ENCODE peak calls at places on chromosomes 3 and 15, in seven cellular contexts. One of them, this sample, is unnamed. For H3K4me1, the result is how much of the 10 kb centered on the place peaks cover.

GRCh38 chr3:77475545-77475944 is 435.6 kb downstream of the ROBO2 start:
- DNase-seq in HCT116: no peak
- DNase-seq in uterus: no peak
- DNase-seq in psoas muscle: no peak
- DNase-seq in tibial artery: no peak
- DNase-seq in adrenal gland: no peak
- DNase-seq in aorta: no peak
- DNase-seq in this sample: peak

GRCh38 chr15:100601158-100601557 is 826 bp downstream of the LINS1 start:
- DNase-seq in HCT116: no peak
- DNase-seq in uterus: no peak
- DNase-seq in psoas muscle: no peak
- DNase-seq in tibial artery: no peak
- DNase-seq in adrenal gland: no peak
- DNase-seq in aorta: no peak
- DNase-seq in this sample: no peak

GRCh38 chr3:184740509-184741258 is 28.8 kb upstream of the MAGEF1 start:
- DNase-seq in HCT116: peak
- DNase-seq in uterus: peak
- DNase-seq in psoas muscle: no peak
- DNase-seq in tibial artery: no peak
- DNase-seq in adrenal gland: peak
- DNase-seq in aorta: no peak
- DNase-seq in this sample: peak

GRCh38 chr3:138078901-138079344 is 36.5 kb downstream of the DZIP1L start:
- DNase-seq in HCT116: peak
- DNase-seq in uterus: no peak
- DNase-seq in psoas muscle: no peak
- DNase-seq in tibial artery: no peak
- DNase-seq in adrenal gland: no peak
- DNase-seq in aorta: no peak
- DNase-seq in this sample: peak

GRCh38 chr3:132871956-132872355 is 149.7 kb upstream of the NPHP3 start:
- DNase-seq in HCT116: no peak
- DNase-seq in uterus: no peak
- DNase-seq in psoas muscle: no peak
- DNase-seq in tibial artery: no peak
- DNase-seq in adrenal gland: no peak
- DNase-seq in aorta: no peak
- DNase-seq in this sample: no peak

GRCh38 chr15:96544162-96544756 is 213.8 kb downstream of the NR2F2 start:
- DNase-seq in HCT116: no peak
- DNase-seq in uterus: no peak
- DNase-seq in psoas muscle: no peak
- DNase-seq in tibial artery: no peak
- DNase-seq in adrenal gland: no peak
- DNase-seq in aorta: no peak
- DNase-seq in this sample: no peak

GRCh38 chr3:64120876-64121275 is 97.6 kb upstream of the PSMD6 start:
- DNase-seq in HCT116: no peak
- DNase-seq in uterus: no peak
- DNase-seq in psoas muscle: no peak
- DNase-seq in tibial artery: no peak
- DNase-seq in adrenal gland: no peak
- DNase-seq in aorta: no peak
- DNase-seq in this sample: no peak

GRCh38 chr3:141235661-141236171 is 4.1 kb downstream of the PXYLP1 start:
- DNase-seq in HCT116: no peak
- DNase-seq in uterus: no peak
- DNase-seq in psoas muscle: no peak
- DNase-seq in tibial artery: no peak
- DNase-seq in adrenal gland: peak
- DNase-seq in aorta: no peak
- DNase-seq in this sample: no peak

GRCh38 chr3:177597325-177598109 is 400.2 kb upstream of the TBL1XR1 start:
- DNase-seq in HCT116: no peak
- DNase-seq in uterus: peak
- DNase-seq in psoas muscle: peak
- DNase-seq in tibial artery: peak
- DNase-seq in adrenal gland: peak
- DNase-seq in aorta: no peak
- DNase-seq in this sample: peak

GRCh38 chr3:139309880-139310279 is 33.9 kb upstream of the MRPS22 start:
- DNase-seq in HCT116: no peak
- DNase-seq in uterus: no peak
- DNase-seq in psoas muscle: no peak
- DNase-seq in tibial artery: no peak
- DNase-seq in adrenal gland: peak
- DNase-seq in aorta: no peak
- DNase-seq in this sample: no peak

GRCh38 chr15:56248276-56248675 is 4.6 kb upstream of the RFX7 start:
- DNase-seq in HCT116: no peak
- DNase-seq in uterus: no peak
- DNase-seq in psoas muscle: no peak
- DNase-seq in tibial artery: no peak
- DNase-seq in adrenal gland: no peak
- DNase-seq in aorta: no peak
- DNase-seq in this sample: no peak

GRCh38 chr3:71444028-71444860 is 139.3 kb downstream of the FOXP1 start:
- DNase-seq in HCT116: no peak
- DNase-seq in uterus: no peak
- DNase-seq in psoas muscle: peak
- DNase-seq in tibial artery: peak
- DNase-seq in adrenal gland: peak
- DNase-seq in aorta: no peak
- DNase-seq in this sample: peak

GRCh38 chr3:69099576-69099975 is 14.8 kb downstream of the ARL6IP5 start:
- DNase-seq in HCT116: no peak
- DNase-seq in uterus: no peak
- DNase-seq in psoas muscle: no peak
- DNase-seq in tibial artery: no peak
- DNase-seq in adrenal gland: no peak
- DNase-seq in aorta: no peak
- DNase-seq in this sample: no peak

GRCh38 chr3:164208026-164208425 is 870.3 kb downstream of the SI start:
- DNase-seq in HCT116: no peak
- DNase-seq in uterus: no peak
- DNase-seq in psoas muscle: no peak
- DNase-seq in tibial artery: no peak
- DNase-seq in adrenal gland: no peak
- DNase-seq in aorta: no peak
- DNase-seq in this sample: peak

GRCh38 chr15:91915576-91915975 is 62.1 kb downstream of the SLCO3A1 start:
- DNase-seq in HCT116: no peak
- DNase-seq in uterus: no peak
- DNase-seq in psoas muscle: no peak
- DNase-seq in tibial artery: no peak
- DNase-seq in adrenal gland: no peak
- DNase-seq in aorta: no peak
- DNase-seq in this sample: no peak

DNA sequence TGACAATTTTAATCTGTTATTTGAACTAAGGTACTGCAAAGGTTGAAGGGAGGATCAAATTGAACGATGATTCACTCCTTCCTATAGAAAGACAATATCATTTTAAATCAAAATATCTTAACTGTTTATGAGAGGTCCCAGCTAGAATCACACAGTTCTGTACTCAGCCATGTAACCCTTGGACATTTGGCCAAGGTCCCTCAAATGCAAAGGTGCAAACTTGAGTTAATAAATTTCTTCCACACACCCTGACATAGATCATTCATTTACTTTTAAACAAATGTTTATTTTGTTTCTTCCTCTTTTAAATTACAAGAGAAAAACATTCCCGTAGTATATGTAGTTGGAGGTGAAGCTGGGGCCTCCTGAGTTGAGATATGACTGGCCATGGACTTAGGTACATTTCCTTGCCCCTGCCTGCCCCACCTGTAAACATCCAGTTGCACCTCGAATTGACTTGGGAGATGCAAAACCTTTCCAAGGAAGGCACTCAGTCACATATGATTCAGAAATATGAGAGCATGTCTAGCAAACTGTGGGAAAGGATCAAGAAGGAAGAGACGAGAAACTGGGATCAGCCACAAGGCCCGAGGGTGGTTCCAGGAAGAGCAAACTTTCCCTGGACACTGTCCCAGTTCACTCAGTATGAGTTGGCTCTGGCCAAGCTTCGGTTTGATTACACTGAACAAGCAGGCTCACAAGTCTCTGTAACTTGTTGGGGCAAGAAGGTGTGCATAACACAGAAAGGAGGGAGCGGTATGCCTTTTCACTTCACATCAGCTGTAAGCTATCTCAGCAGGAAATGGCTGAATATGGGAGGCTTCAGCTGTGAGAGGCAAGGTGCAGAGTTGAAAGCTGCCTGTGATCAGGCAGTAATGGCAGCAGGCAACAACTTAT is 6.7 kb downstream of the TNFSF10 start:
- DNase-seq in HCT116: no peak
- DNase-seq in uterus: peak
- DNase-seq in psoas muscle: peak
- DNase-seq in tibial artery: peak
- DNase-seq in adrenal gland: peak
- DNase-seq in aorta: no peak
- DNase-seq in this sample: peak
- H3K4me1 ChIP-seq in HCT116: under half
- H3K4me1 ChIP-seq in uterus: under half
- H3K4me1 ChIP-seq in psoas muscle: under half
- H3K4me1 ChIP-seq in tibial artery: under half
- H3K4me1 ChIP-seq in adrenal gland: half or more
- H3K4me1 ChIP-seq in aorta: under half
- H3K4me1 ChIP-seq in this sample: under half

GRCh38 chr3:147408180-147409105 is 722 bp upstream of the ZIC1 start:
- DNase-seq in HCT116: no peak
- DNase-seq in uterus: no peak
- DNase-seq in psoas muscle: no peak
- DNase-seq in tibial artery: no peak
- DNase-seq in adrenal gland: no peak
- DNase-seq in aorta: no peak
- DNase-seq in this sample: no peak
- H3K27ac ChIP-seq in HCT116: no peak
- H3K27ac ChIP-seq in uterus: no peak
- H3K27ac ChIP-seq in psoas muscle: no peak
- H3K27ac ChIP-seq in tibial artery: no peak
- H3K27ac ChIP-seq in adrenal gland: no peak
- H3K27ac ChIP-seq in aorta: no peak
- H3K27ac ChIP-seq in this sample: no peak

GRCh38 chr3:5198313-5198677 is 10.8 kb downstream of the EDEM1 start:
- DNase-seq in HCT116: no peak
- DNase-seq in uterus: no peak
- DNase-seq in psoas muscle: no peak
- DNase-seq in tibial artery: no peak
- DNase-seq in adrenal gland: no peak
- DNase-seq in aorta: no peak
- DNase-seq in this sample: peak

GRCh38 chr3:5195605-5196004 is 8.1 kb downstream of the EDEM1 start:
- DNase-seq in HCT116: no peak
- DNase-seq in uterus: no peak
- DNase-seq in psoas muscle: no peak
- DNase-seq in tibial artery: peak
- DNase-seq in adrenal gland: peak
- DNase-seq in aorta: no peak
- DNase-seq in this sample: no peak

GRCh38 chr3:5197022-5197421 is 9.5 kb downstream of the EDEM1 start:
- DNase-seq in HCT116: no peak
- DNase-seq in uterus: no peak
- DNase-seq in psoas muscle: no peak
- DNase-seq in tibial artery: no peak
- DNase-seq in adrenal gland: no peak
- DNase-seq in aorta: no peak
- DNase-seq in this sample: no peak

GRCh38 chr3:5198986-5199731 is 11.7 kb downstream of the EDEM1 start:
- DNase-seq in HCT116: no peak
- DNase-seq in uterus: no peak
- DNase-seq in psoas muscle: no peak
- DNase-seq in tibial artery: no peak
- DNase-seq in adrenal gland: no peak
- DNase-seq in aorta: no peak
- DNase-seq in this sample: no peak

DNA sequence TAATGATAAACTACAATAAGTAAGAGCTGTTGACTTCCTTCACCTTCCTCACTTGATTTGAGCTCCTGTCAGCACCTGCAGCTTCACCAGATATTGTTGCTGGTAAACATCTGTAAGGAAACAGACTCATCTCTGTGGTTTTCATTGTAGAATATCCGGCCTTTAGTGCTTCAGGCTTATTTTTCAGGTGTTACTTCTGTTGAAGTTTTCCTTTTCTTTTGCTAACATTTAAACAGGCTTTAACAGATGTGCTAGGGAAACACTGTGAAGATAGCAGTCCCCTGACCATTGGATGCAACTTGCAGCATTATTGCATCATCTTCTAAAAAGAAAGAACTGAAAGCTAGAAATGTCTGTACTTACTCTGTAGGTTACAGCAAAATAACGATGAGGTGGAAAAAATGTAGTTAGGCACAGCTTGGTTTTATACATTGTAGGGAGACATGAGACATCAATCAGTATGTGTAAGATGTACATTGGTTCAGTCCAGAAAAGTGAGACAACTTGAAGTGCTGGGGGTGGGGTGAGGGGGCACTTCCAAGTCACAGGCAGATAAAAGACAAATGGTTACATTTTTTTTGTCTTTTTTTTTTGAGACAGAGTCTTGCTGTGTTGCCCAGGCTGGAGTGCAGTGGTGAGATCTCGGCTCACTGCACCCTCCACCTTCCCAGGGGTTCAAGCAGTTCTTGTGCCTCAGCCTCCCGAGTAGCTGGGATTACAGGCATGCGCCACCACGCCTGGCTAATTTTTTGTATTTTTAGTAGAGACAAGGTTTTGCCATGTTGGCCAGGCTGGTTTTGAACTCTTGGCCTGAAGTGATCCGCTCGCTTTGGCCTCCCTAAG is 10.2 kb downstream of the EDEM1 start:
- DNase-seq in HCT116: no peak
- DNase-seq in uterus: no peak
- DNase-seq in psoas muscle: no peak
- DNase-seq in tibial artery: no peak
- DNase-seq in adrenal gland: no peak
- DNase-seq in aorta: no peak
- DNase-seq in this sample: peak
- H3K4me1 ChIP-seq in HCT116: under half
- H3K4me1 ChIP-seq in uterus: under half
- H3K4me1 ChIP-seq in psoas muscle: under half
- H3K4me1 ChIP-seq in tibial artery: under half
- H3K4me1 ChIP-seq in adrenal gland: under half
- H3K4me1 ChIP-seq in aorta: under half
- H3K4me1 ChIP-seq in this sample: under half

GRCh38 chr3:53346514-53346913 is 829 bp downstream of the DCP1A start:
- DNase-seq in HCT116: no peak
- DNase-seq in uterus: no peak
- DNase-seq in psoas muscle: no peak
- DNase-seq in tibial artery: no peak
- DNase-seq in adrenal gland: no peak
- DNase-seq in aorta: no peak
- DNase-seq in this sample: no peak
- H3K27ac ChIP-seq in HCT116: peak
- H3K27ac ChIP-seq in uterus: peak
- H3K27ac ChIP-seq in psoas muscle: peak
- H3K27ac ChIP-seq in tibial artery: peak
- H3K27ac ChIP-seq in adrenal gland: peak
- H3K27ac ChIP-seq in aorta: no peak
- H3K27ac ChIP-seq in this sample: peak